ENCODE peak calls at places on chromosomes 11 and 22, in four cellular contexts. K is T-helper 17 cell, C is erythroblast, O is OCI-LY7. V is an unnamed sample.

GRCh38 chr11:35272391-35272821 is 133.4 kb downstream of the CD44 start:
- DNase-seq in K (no peak), C (no peak), O (no peak), V (peak)

GRCh38 chr11:76337918-76338317 is 43.0 kb downstream of the THAP12 start:
- DNase-seq in K (no peak), C (no peak), O (no peak), V (no peak)

GRCh38 chr11:61297341-61297740 is 2.2 kb upstream of the VWCE start:
- DNase-seq in K (no peak), C (no peak), O (no peak), V (no peak)

GRCh38 chr22:24324137-24324536 is 53.5 kb downstream of the SPECC1L start:
- DNase-seq in K (no peak), C (no peak), O (no peak), V (no peak)

GRCh38 chr22:25492950-25493790 is 71.3 kb upstream of the GRK3 start:
- DNase-seq in K (no peak), C (no peak), O (no peak), V (no peak)

GRCh38 chr11:63518548-63518947 is 12.7 kb downstream of the LGALS12 start:
- DNase-seq in K (no peak), C (no peak), O (no peak), V (no peak)

GRCh38 chr11:41446107-41446506 is 13.3 kb downstream of the LRRC4C start:
- DNase-seq in K (no peak), C (no peak), O (no peak), V (peak)

GRCh38 chr11:8038393-8038792 is 42.6 kb upstream of the TUB start:
- DNase-seq in K (no peak), C (no peak), O (no peak), V (no peak)

GRCh38 chr11:1116666-1117390 is 40.9 kb upstream of the MUC5AC start:
- DNase-seq in K (peak), C (no peak), O (no peak), V (no peak)

GRCh38 chr11:10302294-10302743 is 2.6 kb upstream of the ADM start:
- DNase-seq in K (no peak), C (no peak), O (no peak), V (no peak)

GRCh38 chr11:130449996-130450419 is 1.6 kb downstream of the ADAMTS15 start:
- DNase-seq in K (no peak), C (peak), O (no peak), V (no peak)

GRCh38 chr11:74769058-74769457 is 20.4 kb downstream of the RNF169 start:
- DNase-seq in K (no peak), C (no peak), O (no peak), V (no peak)

GRCh38 chr11:47161890-47162289 is 14.8 kb downstream of the ARFGAP2 start:
- DNase-seq in K (no peak), C (no peak), O (no peak), V (no peak)

GRCh38 chr11:67466962-67467771 is 1.9 kb downstream of the TMEM134 start:
- DNase-seq in K (no peak), C (no peak), O (peak), V (no peak)

GRCh38 chr11:123822591-123822990 is 16.4 kb upstream of the OR6M1 start:
- DNase-seq in K (no peak), C (no peak), O (no peak), V (no peak)

V was measured in MV-4-11.